ENCODE peak calls at places on chromosomes 5 and 9, in five cellular contexts. C is pancreas, U is fibroblast of lung, I is A673, K is K562. P is an unnamed sample. For H3K4me1, the result is how much of the 10 kb centered on the place peaks cover.

GRCh38 chr9:13500034-13500433 is 220.5 kb upstream of the MPDZ start:
- DNase-seq in C (no peak), I (no peak), U (no peak), K (no peak), P (no peak)

GRCh38 chr9:7452378-7452777 is 347.2 kb downstream of the DMAC1 start:
- DNase-seq in C (no peak), U (peak), K (no peak), I (peak), P (no peak)

GRCh38 chr5:36242534-36243144 is 914 bp upstream of the NADK2 start:
- DNase-seq in K (no peak), C (peak), I (no peak), U (no peak), P (no peak)

GRCh38 chr5:173764321-173765029 is 123.7 kb upstream of the CPEB4 start:
- DNase-seq in C (peak), U (peak), I (no peak), K (peak), P (no peak)

GRCh38 chr5:1808466-1808865 is 7.3 kb downstream of the NDUFS6 start:
- DNase-seq in I (no peak), K (no peak), C (no peak), U (peak), P (no peak)

GRCh38 chr5:33848554-33848953 is 43.2 kb downstream of the ADAMTS12 start:
- DNase-seq in I (no peak), K (no peak), U (no peak), C (no peak), P (no peak)

GRCh38 chr9:91681461-91682305 is 258.1 kb upstream of the NFIL3 start:
- DNase-seq in K (peak), C (peak), U (peak), I (peak), P (peak)

GRCh38 chr9:18979367-18979766 is 53.6 kb downstream of the SAXO1 start:
- DNase-seq in K (no peak), I (no peak), U (peak), C (no peak), P (no peak)

GRCh38 chr9:26310294-26310693 is 582.3 kb downstream of the CAAP1 start:
- DNase-seq in U (peak), I (no peak), K (no peak), C (no peak), P (no peak)

GRCh38 chr5:56004874-56005273 is 10.1 kb upstream of the IL6ST start:
- DNase-seq in I (no peak), U (no peak), K (no peak), C (no peak), P (no peak)

GRCh38 chr9:134592819-134593200 is 48.8 kb upstream of the COL5A1 start:
- DNase-seq in I (no peak), U (no peak), C (no peak), K (no peak), P (no peak)

GRCh38 chr9:36088020-36088419 is 48.5 kb upstream of the GLIPR2 start:
- DNase-seq in U (no peak), K (no peak), C (no peak), I (no peak), P (no peak)

GRCh38 chr9:36082928-36083327 is 46.2 kb downstream of the RECK start:
- DNase-seq in C (no peak), I (no peak), U (no peak), K (no peak), P (no peak)

GRCh38 chr9:36091028-36091953 is 45.2 kb upstream of the GLIPR2 start:
- DNase-seq in I (no peak), K (no peak), C (peak), U (peak), P (no peak)

GRCh38 chr9:36092014-36092413 is 44.5 kb upstream of the GLIPR2 start:
- DNase-seq in I (no peak), K (no peak), U (no peak), C (no peak), P (no peak)

DNA sequence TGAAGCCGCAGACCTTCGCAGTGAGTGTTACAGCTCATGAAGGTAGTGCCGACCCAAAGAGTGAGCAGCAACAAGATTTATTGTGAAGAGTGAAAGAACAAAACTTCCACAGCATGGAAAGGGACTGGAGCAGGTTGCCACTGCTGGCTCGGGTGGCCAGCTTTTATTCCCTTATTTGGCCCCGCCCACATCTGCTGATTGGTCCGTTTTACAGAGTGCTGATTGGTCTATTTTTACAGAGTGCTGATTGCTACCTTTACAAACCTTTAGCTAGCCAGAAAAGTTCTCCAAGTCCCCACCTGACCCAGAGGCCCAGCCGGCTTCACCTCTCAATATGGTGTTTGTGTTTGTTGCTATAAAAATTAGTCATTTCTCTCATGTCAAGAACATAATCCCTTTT is 49.7 kb downstream of the RECK start:
- DNase-seq in K (peak), I (no peak), C (no peak), U (no peak), P (no peak)
- H3K27ac ChIP-seq in K (no peak), I (no peak), C (no peak), U (no peak), P (no peak)

GRCh38 chr9:136789523-136789937 is 1.6 kb upstream of the TMEM141 start:
- DNase-seq in U (no peak), C (no peak), K (peak), I (no peak), P (no peak)
- TF ChIP-seq CTCF in U (no peak), C (no peak), K (no peak), I (no peak), P (no peak)

GRCh38 chr9:94703488-94704140 is 22.9 kb upstream of the AOPEP start:
- DNase-seq in I (no peak), K (no peak), C (no peak), U (no peak), P (no peak)

GRCh38 chr9:94700445-94700844 is 26.1 kb upstream of the AOPEP start:
- DNase-seq in C (no peak), U (no peak), K (no peak), I (no peak), P (no peak)

GRCh38 chr9:94696545-94696944 is 30.0 kb upstream of the AOPEP start:
- DNase-seq in C (no peak), K (no peak), U (no peak), I (no peak), P (no peak)

GRCh38 chr9:94697972-94698581 is 28.4 kb upstream of the AOPEP start:
- DNase-seq in U (peak), I (no peak), C (no peak), K (no peak), P (no peak)

GRCh38 chr9:94699715-94700114 is 26.8 kb upstream of the AOPEP start:
- DNase-seq in C (no peak), U (no peak), K (no peak), I (no peak), P (no peak)
- H3K4me1 ChIP-seq in C (under half), U (under half), K (under half), I (under half), P (under half)

GRCh38 chr5:61575103-61575502 is 243.0 kb downstream of the ZSWIM6 start:
- DNase-seq in C (no peak), U (peak), K (peak), I (peak), P (no peak)
- H3K27ac ChIP-seq in C (no peak), U (no peak), K (peak), I (no peak), P (no peak)

DNA sequence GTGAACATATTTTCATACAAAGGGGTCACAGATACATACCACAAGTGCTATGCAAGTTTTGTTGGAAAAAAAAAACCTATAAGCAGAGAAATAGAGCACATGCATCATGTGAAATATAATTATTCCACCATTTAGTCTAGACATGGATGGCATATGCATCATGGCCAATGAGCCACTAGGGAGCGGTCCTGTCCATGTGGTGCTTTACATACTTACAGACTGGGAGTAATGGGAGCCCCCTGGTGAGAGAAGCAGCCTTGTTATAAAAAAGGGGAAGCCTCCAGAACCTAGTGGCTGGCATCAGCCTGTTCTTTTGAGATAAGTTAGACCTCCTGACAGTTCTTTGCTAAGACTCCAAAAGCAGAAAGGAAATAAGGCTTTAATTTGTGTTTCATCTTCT is 1524.1 kb downstream of the MAT2B start:
- DNase-seq in K (peak), I (peak), U (peak), C (no peak), P (no peak)
- TF ChIP-seq CTCF in K (peak), I (peak), U (no peak), C (no peak), P (no peak)

GRCh38 chr9:125638646-125639045 is 68.4 kb downstream of the MAPKAP1 start:
- DNase-seq in U (no peak), C (no peak), I (no peak), K (no peak), P (no peak)

GRCh38 chr9:125639057-125639456 is 68.0 kb downstream of the MAPKAP1 start:
- DNase-seq in C (no peak), U (no peak), I (no peak), K (no peak), P (no peak)

GRCh38 chr9:125638239-125638638 is 68.8 kb downstream of the MAPKAP1 start:
- DNase-seq in I (no peak), U (no peak), K (no peak), C (no peak), P (no peak)

GRCh38 chr9:125635888-125636287 is 71.1 kb downstream of the MAPKAP1 start:
- DNase-seq in K (no peak), I (no peak), C (no peak), U (no peak), P (no peak)

GRCh38 chr9:125637264-125637663 is 69.7 kb downstream of the MAPKAP1 start:
- DNase-seq in I (no peak), C (no peak), U (no peak), K (no peak), P (no peak)
- H3K4me1 ChIP-seq in I (under half), C (under half), U (under half), K (under half), P (under half)

GRCh38 chr9:5667391-5667790 is 38.5 kb downstream of the RIC1 start:
- DNase-seq in I (no peak), K (no peak), U (no peak), C (no peak), P (no peak)

GRCh38 chr9:5670079-5670478 is 41.2 kb downstream of the RIC1 start:
- DNase-seq in U (peak), I (no peak), K (no peak), C (no peak), P (no peak)

DNA sequence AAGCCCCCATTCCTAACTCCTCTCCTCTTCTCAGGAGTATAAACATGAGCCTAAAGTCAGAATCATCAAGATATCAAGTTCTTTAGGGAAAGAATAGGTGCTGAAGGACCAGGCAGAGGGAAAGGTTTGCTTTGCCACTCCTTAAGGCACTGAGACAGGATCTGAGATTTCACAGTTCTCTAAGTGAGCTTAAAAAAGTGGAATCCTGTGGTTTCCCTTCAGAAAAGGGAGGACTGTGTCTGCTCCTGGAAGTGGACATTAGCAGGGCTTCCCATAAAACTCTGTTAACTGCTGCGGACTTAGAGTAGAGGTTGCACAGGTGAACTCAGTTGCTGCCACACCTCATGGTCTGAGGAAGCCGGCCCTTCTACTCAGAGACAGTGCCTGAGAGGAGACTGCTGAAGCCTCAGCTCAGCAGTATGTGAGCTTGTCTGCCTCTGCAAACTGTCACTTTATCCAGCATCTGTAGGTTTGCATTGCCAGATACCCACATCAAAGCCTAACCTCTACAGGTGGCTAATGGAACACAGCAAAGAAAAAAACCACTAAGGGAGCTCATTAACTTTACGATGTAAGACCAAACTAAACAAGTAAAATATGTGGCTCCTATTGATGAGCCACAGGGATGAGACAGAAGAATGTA is 42.9 kb downstream of the RIC1 start:
- DNase-seq in K (no peak), U (no peak), C (no peak), I (no peak), P (no peak)
- H3K27ac ChIP-seq in K (no peak), U (no peak), C (no peak), I (no peak), P (no peak)

DNA sequence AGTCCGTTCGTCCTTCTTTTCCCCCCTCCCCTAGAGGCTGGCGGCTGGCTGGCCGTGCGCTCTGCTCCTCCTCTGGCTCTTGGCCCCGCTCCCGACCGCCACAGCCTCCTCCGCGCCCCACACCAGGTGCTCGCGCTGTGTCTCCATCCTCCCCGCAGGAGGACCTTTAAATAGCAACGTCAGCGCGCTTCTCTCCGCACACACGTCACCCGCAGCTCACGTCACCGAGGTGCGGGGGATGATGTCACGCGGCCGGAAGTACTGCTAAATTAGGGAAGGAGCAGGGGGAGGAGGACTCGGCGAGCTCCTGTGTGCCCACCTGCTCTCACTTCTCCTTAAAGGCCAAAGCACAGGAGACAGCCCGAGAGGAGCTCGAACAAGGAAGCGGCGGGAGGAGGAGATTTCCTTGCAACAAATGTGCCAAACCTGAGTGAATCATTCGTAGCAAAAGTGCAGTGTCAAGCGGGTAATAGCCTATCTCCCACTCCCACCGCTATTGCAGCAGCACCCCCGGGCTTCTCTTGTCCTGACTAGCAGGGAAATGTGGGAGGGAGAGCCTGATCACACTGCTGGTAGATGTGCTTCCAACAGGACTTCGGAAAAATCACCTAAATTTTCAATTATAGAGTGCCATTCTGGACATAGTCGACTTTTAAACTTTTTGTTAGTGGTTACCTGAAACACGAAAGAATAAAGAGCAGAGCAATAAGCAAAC is 614 bp upstream of the HOMER1 start:
- DNase-seq in C (peak), I (peak), K (peak), U (peak), P (peak)
- TF ChIP-seq CTCF in C (no peak), I (no peak), K (no peak), U (no peak), P (no peak)